ENCODE peak calls at places on chromosomes 13 and 19, in nine cellular contexts. S is Right ventricle myocardium inferior; V is T-cell; J is activated naive CD8-positive, alpha-beta T cell treated with anti-CD3 and anti-CD28 coated beads, Interleukin-2, amount 50 U/mL, for 24 hours; C is activated CD8-positive, alpha-beta memory T cell treated with anti-CD3 and anti-CD28 coated beads, Interleukin-2, amount 10 ng/mL, durations not matched to agents 7 days and 5 days; P is sciatic nerve; L is activated T-cell treated with anti-CD3 and anti-CD28 coated beads, Interleukin-2, amount 50 U/mL, for 4 hours; D is mucosa of descending colon; O is CD4-positive, CD25-positive, alpha-beta regulatory T cell. H is an unnamed sample.

GRCh38 chr13:46119883-46120614 is 15.2 kb upstream of the CPB2 start:
- ATAC-seq in L (no peak), P (no peak), D (no peak), S (peak; percentile 67), V (no peak), O (no peak), J (no peak), C (no peak), H (no peak)

GRCh38 chr19:56087647-56088346 is 33.3 kb downstream of the ZNF787 start:
- ATAC-seq in V (no peak), P (no peak), D (no peak), O (no peak), J (no peak), C (no peak), S (no peak), L (no peak), H (no peak)

GRCh38 chr13:67223742-67224141 is 6.4 kb downstream of the PCDH9 start:
- ATAC-seq in J (no peak), V (no peak), P (no peak), L (no peak), O (no peak), C (no peak), D (no peak), S (no peak), H (no peak)

GRCh38 chr13:46983881-46984280 is 87.0 kb upstream of the HTR2A start:
- ATAC-seq in C (no peak), J (no peak), S (no peak), L (no peak), P (no peak), D (peak; percentile 55), V (no peak), O (no peak), H (no peak)

GRCh38 chr13:23806874-23807522 is 82.2 kb downstream of the MIPEP start:
- ATAC-seq in P (no peak), C (no peak), J (no peak), O (no peak), D (no peak), S (no peak), L (no peak), V (no peak), H (no peak)

GRCh38 chr19:32196690-32197420 is 148.6 kb upstream of the ZNF507 start:
- ATAC-seq in V (no peak), D (no peak), O (no peak), L (no peak), S (no peak), J (no peak), P (no peak), C (no peak), H (no peak)

GRCh38 chr13:95367309-95367843 is 66.1 kb upstream of the ABCC4 start:
- ATAC-seq in J (no peak), V (no peak), L (no peak), O (no peak), P (no peak), C (no peak), S (no peak), D (no peak), H (no peak)

GRCh38 chr13:32515246-32515645 is 23.3 kb downstream of the N4BP2L2 start:
- ATAC-seq in J (no peak), D (no peak), P (no peak), O (no peak), C (no peak), V (no peak), S (no peak), L (no peak), H (no peak)

GRCh38 chr13:20193924-20194631 is 1.3 kb upstream of the GJB2 start:
- ATAC-seq in O (peak; percentile 22), S (no peak), P (no peak), V (no peak), C (peak; percentile 7), J (peak; percentile 42), D (no peak), L (peak; percentile 35), H (peak; percentile 43)

GRCh38 chr13:53104120-53104519 is 75.5 kb downstream of the OLFM4 start:
- ATAC-seq in L (no peak), O (no peak), D (no peak), C (no peak), P (no peak), J (no peak), V (no peak), S (no peak), H (no peak)

GRCh38 chr19:7007859-7008258 is 13.4 kb downstream of the MBD3L2B start:
- ATAC-seq in S (no peak), O (no peak), D (no peak), C (no peak), J (no peak), V (no peak), P (no peak), L (no peak), H (no peak)

GRCh38 chr19:19637523-19638251 is 5.8 kb downstream of the GMIP start:
- ATAC-seq in O (no peak), L (no peak), D (no peak), V (no peak), J (no peak), S (no peak), C (peak; percentile 32), P (no peak), H (no peak)

GRCh38 chr13:79486433-79487188 is 5.7 kb downstream of the NDFIP2 start:
- ATAC-seq in L (no peak), C (no peak), P (no peak), D (peak; percentile 20), S (no peak), V (no peak), J (no peak), O (no peak), H (no peak)

GRCh38 chr19:43407416-43408005 is 7.2 kb upstream of the TEX101 start:
- ATAC-seq in O (no peak), D (no peak), J (no peak), P (no peak), V (no peak), C (no peak), L (no peak), S (no peak), H (no peak)

GRCh38 chr19:42635233-42635539 is 40.5 kb upstream of the CEACAM8 start:
- ATAC-seq in L (no peak), V (no peak), D (no peak), C (no peak), P (no peak), O (no peak), S (no peak), J (peak; percentile 13), H (no peak)

GRCh38 chr19:1774999-1775772 is 21.9 kb downstream of the ONECUT3 start:
- ATAC-seq in V (no peak), O (no peak), D (peak; percentile 61), J (no peak), C (no peak), S (no peak), L (peak; percentile 48), P (no peak), H (no peak)

GRCh38 chr13:114146629-114147028 is 14.2 kb upstream of the RASA3 start:
- ATAC-seq in J (no peak), P (no peak), D (no peak), S (no peak), L (no peak), V (no peak), O (no peak), C (no peak), H (no peak)

GRCh38 chr19:9139609-9140158 is 513 bp upstream of the ZNF317 start:
- ATAC-seq in L (peak; percentile 2), D (no peak), J (no peak), P (peak; percentile 25), O (no peak), V (peak; percentile 15), C (peak; percentile 2), S (peak; percentile 17), H (peak; percentile 2)

GRCh38 chr19:7419153-7419552 is 69.7 kb downstream of the PEX11G start:
- ATAC-seq in V (no peak), O (no peak), J (no peak), S (no peak), L (no peak), D (no peak), P (no peak), C (no peak), H (no peak)